ENCODE peak calls at places on chromosome 17, in six cellular contexts. Z, I, O, N, J and Q are unnamed samples.

GRCh38 chr17:77441130-77441920 is 300.6 kb downstream of the SEC14L1 start:
- DNase-seq in Z (no peak), I (no peak), O (no peak), N (no peak), J (no peak), Q (no peak)

GRCh38 chr17:73198201-73198929 is 5.5 kb downstream of the COG1 start:
- DNase-seq in Z (no peak), I (no peak), O (no peak), N (no peak), J (no peak), Q (no peak)

GRCh38 chr17:31564883-31565297 is 173.4 kb downstream of the RAB11FIP4 start:
- DNase-seq in Z (no peak), I (peak; percentile 80), O (no peak), N (no peak), J (no peak), Q (no peak)

GRCh38 chr17:69503711-69504110 is 89.2 kb downstream of the MAP2K6 start:
- DNase-seq in Z (no peak), I (no peak), O (no peak), N (no peak), J (no peak), Q (no peak)

GRCh38 chr17:65551641-65552040 is 9.8 kb downstream of the AXIN2 start:
- DNase-seq in Z (no peak), I (no peak), O (no peak), N (no peak), J (no peak), Q (no peak)

GRCh38 chr17:48528153-48528912 is 2.5 kb downstream of the HOXB1 start:
- DNase-seq in Z (no peak), I (no peak), O (no peak), N (no peak), J (no peak), Q (no peak)

GRCh38 chr17:79792984-79793923 is 3.6 kb downstream of the CBX8 start:
- DNase-seq in Z (no peak), I (no peak), O (no peak), N (no peak), J (no peak), Q (no peak)

GRCh38 chr17:32822996-32823395 is 53.9 kb downstream of the MYO1D start:
- DNase-seq in Z (no peak), I (no peak), O (no peak), N (no peak), J (no peak), Q (no peak)

GRCh38 chr17:66507103-66507923 is 204.9 kb downstream of the PRKCA start:
- DNase-seq in Z (peak; percentile 68), I (peak; percentile 47), O (no peak), N (peak; percentile 73), J (peak; percentile 70), Q (no peak)

GRCh38 chr17:68378202-68379149 is 78.8 kb downstream of the WIPI1 start:
- DNase-seq in Z (peak; percentile 98), I (no peak), O (no peak), N (peak; percentile 48), J (peak; percentile 85), Q (no peak)

GRCh38 chr17:49742256-49742655 is 21.7 kb downstream of the FAM117A start:
- DNase-seq in Z (no peak), I (no peak), O (no peak), N (no peak), J (no peak), Q (no peak)

GRCh38 chr17:79612468-79613194 is 1.8 kb upstream of the RBFOX3 start:
- DNase-seq in Z (peak; percentile 85), I (peak; percentile 18), O (peak; percentile 78), N (no peak), J (no peak), Q (no peak)

GRCh38 chr17:81481011-81481799 is 31.4 kb downstream of the ACTG1 start:
- DNase-seq in Z (peak; percentile 82), I (no peak), O (no peak), N (peak; percentile 76), J (peak; percentile 11), Q (peak; percentile 63)

GRCh38 chr17:56876766-56877179 is 37.1 kb downstream of the TRIM25 start:
- DNase-seq in Z (no peak), I (no peak), O (no peak), N (no peak), J (no peak), Q (no peak)

GRCh38 chr17:50559674-50560184 is 786 bp upstream of the CACNA1G start:
- DNase-seq in Z (peak; percentile 89), I (peak; percentile 7), O (peak; percentile 78), N (peak; percentile 54), J (no peak), Q (no peak)

GRCh38 chr17:45731459-45731858 is 52.7 kb upstream of the CRHR1 start:
- DNase-seq in Z (no peak), I (no peak), O (no peak), N (no peak), J (no peak), Q (no peak)

GRCh38 chr17:62572488-62573469 is 54.7 kb upstream of the MRC2 start:
- DNase-seq in Z (no peak), I (no peak), O (no peak), N (no peak), J (no peak), Q (no peak)

GRCh38 chr17:7024402-7024785 is 1.5 kb downstream of the BCL6B start:
- DNase-seq in Z (no peak), I (no peak), O (no peak), N (no peak), J (no peak), Q (no peak)

GRCh38 chr17:40496634-40497420 is 4.6 kb downstream of the TNS4 start:
- DNase-seq in Z (no peak), I (no peak), O (no peak), N (no peak), J (no peak), Q (no peak)

GRCh38 chr17:49753959-49754391 is 10.0 kb downstream of the FAM117A start:
- DNase-seq in Z (no peak), I (no peak), O (no peak), N (no peak), J (no peak), Q (no peak)

GRCh38 chr17:35162755-35163154 is 15.1 kb downstream of the UNC45B start:
- DNase-seq in Z (no peak), I (no peak), O (no peak), N (peak; percentile 23), J (no peak), Q (no peak)

GRCh38 chr17:3852561-3852960 is 6.5 kb upstream of the NCBP3 start:
- DNase-seq in Z (peak; percentile 56), I (no peak), O (no peak), N (no peak), J (no peak), Q (no peak)

GRCh38 chr17:37701424-37702020 is 43.3 kb downstream of the HNF1B start:
- DNase-seq in Z (no peak), I (no peak), O (no peak), N (peak; percentile 34), J (no peak), Q (no peak)

GRCh38 chr17:50903604-50904521 is 37.7 kb upstream of the TOB1 start:
- DNase-seq in Z (no peak), I (no peak), O (no peak), N (peak; percentile 90), J (no peak), Q (no peak)

GRCh38 chr17:81090361-81091133 is 55.6 kb downstream of the BAIAP2 start:
- DNase-seq in Z (peak; percentile 85), I (no peak), O (peak; percentile 33), N (peak; percentile 80), J (no peak), Q (no peak)

GRCh38 chr17:48246623-48247022 is 139.1 kb downstream of the SNX11 start:
- DNase-seq in Z (no peak), I (peak; percentile 60), O (no peak), N (peak; percentile 67), J (no peak), Q (no peak)